ENCODE peak calls at places on chromosomes 1 and 21, in five cellular contexts. One of them, this sample, is unnamed.
A peak's percentile ranks its signal among the peaks of the same experiment; 100 is the strongest.

GRCh38 chr1:111474521-111474920 is 737 bp downstream of the C1orf162 start:
- DNase-seq in prostate gland: no peak
- DNase-seq in SK-N-SH: no peak
- DNase-seq in transverse colon: no peak
- DNase-seq in K562: no peak
- DNase-seq in this sample: no peak

GRCh38 chr1:242870944-242871343 is 346.4 kb upstream of the PLD5 start:
- DNase-seq in prostate gland: no peak
- DNase-seq in SK-N-SH: no peak
- DNase-seq in transverse colon: no peak
- DNase-seq in K562: no peak
- DNase-seq in this sample: no peak

GRCh38 chr1:170518185-170518834 is 13.7 kb upstream of the GORAB start:
- DNase-seq in prostate gland: no peak
- DNase-seq in SK-N-SH: no peak
- DNase-seq in transverse colon: peak; percentile 13
- DNase-seq in K562: no peak
- DNase-seq in this sample: no peak

GRCh38 chr1:156693858-156694562 is 11.4 kb downstream of the CRABP2 start:
- DNase-seq in prostate gland: no peak
- DNase-seq in SK-N-SH: no peak
- DNase-seq in transverse colon: no peak
- DNase-seq in K562: peak; percentile 92
- DNase-seq in this sample: no peak

GRCh38 chr1:231407537-231408396 is 14.3 kb downstream of the EGLN1 start:
- DNase-seq in prostate gland: no peak
- DNase-seq in SK-N-SH: no peak
- DNase-seq in transverse colon: no peak
- DNase-seq in K562: no peak
- DNase-seq in this sample: peak; percentile 75

GRCh38 chr1:38941527-38942019 is at the start of gene RHBDL2:
- DNase-seq in prostate gland: peak; percentile 82
- DNase-seq in SK-N-SH: peak; percentile 7
- DNase-seq in transverse colon: peak; percentile 82
- DNase-seq in K562: no peak
- DNase-seq in this sample: peak; percentile 15

GRCh38 chr21:35053356-35054096 is 4.4 kb upstream of the RUNX1 start:
- DNase-seq in prostate gland: no peak
- DNase-seq in SK-N-SH: no peak
- DNase-seq in transverse colon: no peak
- DNase-seq in K562: peak; percentile 50
- DNase-seq in this sample: no peak

GRCh38 chr1:167800241-167800640 is 78.5 kb downstream of the MPZL1 start:
- DNase-seq in prostate gland: no peak
- DNase-seq in SK-N-SH: peak; percentile 58
- DNase-seq in transverse colon: no peak
- DNase-seq in K562: no peak
- DNase-seq in this sample: no peak

GRCh38 chr1:15523104-15523921 is 702 bp downstream of the CASP9 start:
- DNase-seq in prostate gland: no peak
- DNase-seq in SK-N-SH: no peak
- DNase-seq in transverse colon: no peak
- DNase-seq in K562: peak; percentile 27
- DNase-seq in this sample: no peak

GRCh38 chr1:113928950-113929749 is at the start of gene HIPK1:
- DNase-seq in prostate gland: peak; percentile 91
- DNase-seq in SK-N-SH: peak; percentile 95
- DNase-seq in transverse colon: peak; percentile 95
- DNase-seq in K562: peak; percentile 97
- DNase-seq in this sample: peak; percentile 90

GRCh38 chr1:25011966-25012625 is 82.0 kb upstream of the RUNX3 start:
- DNase-seq in prostate gland: peak; percentile 41
- DNase-seq in SK-N-SH: no peak
- DNase-seq in transverse colon: no peak
- DNase-seq in K562: no peak
- DNase-seq in this sample: no peak

GRCh38 chr1:156727914-156728598 is at the start of gene METTL25B:
- DNase-seq in prostate gland: peak; percentile 73
- DNase-seq in SK-N-SH: peak; percentile 87
- DNase-seq in transverse colon: peak; percentile 88
- DNase-seq in K562: peak; percentile 93
- DNase-seq in this sample: peak; percentile 53

GRCh38 chr21:29372063-29372802 is 73.5 kb downstream of the BACH1 start:
- DNase-seq in prostate gland: peak; percentile 76
- DNase-seq in SK-N-SH: peak; percentile 50
- DNase-seq in transverse colon: peak; percentile 42
- DNase-seq in K562: peak; percentile 91
- DNase-seq in this sample: peak; percentile 75

GRCh38 chr1:176205322-176205914 is 1.7 kb downstream of the COP1 start:
- DNase-seq in prostate gland: no peak
- DNase-seq in SK-N-SH: no peak
- DNase-seq in transverse colon: no peak
- DNase-seq in K562: peak; percentile 18
- DNase-seq in this sample: peak; percentile 56

GRCh38 chr1:54297596-54298283 is 97.8 kb downstream of the MRPL37 start:
- DNase-seq in prostate gland: no peak
- DNase-seq in SK-N-SH: peak; percentile 80
- DNase-seq in transverse colon: peak; percentile 70
- DNase-seq in K562: no peak
- DNase-seq in this sample: peak; percentile 23

GRCh38 chr1:236530959-236531358 is 7.2 kb downstream of the LGALS8 start:
- DNase-seq in prostate gland: no peak
- DNase-seq in SK-N-SH: no peak
- DNase-seq in transverse colon: no peak
- DNase-seq in K562: no peak
- DNase-seq in this sample: no peak

GRCh38 chr1:69201716-69202115 is 366.0 kb upstream of the LRRC7 start:
- DNase-seq in prostate gland: no peak
- DNase-seq in SK-N-SH: no peak
- DNase-seq in transverse colon: no peak
- DNase-seq in K562: no peak
- DNase-seq in this sample: no peak

GRCh38 chr1:222643603-222643936 is 25.7 kb downstream of the MIA3 start:
- DNase-seq in prostate gland: no peak
- DNase-seq in SK-N-SH: no peak
- DNase-seq in transverse colon: no peak
- DNase-seq in K562: peak; percentile 72
- DNase-seq in this sample: no peak

GRCh38 chr1:1906185-1907097 is 8.6 kb upstream of the CALML6 start:
- DNase-seq in prostate gland: peak; percentile 80
- DNase-seq in SK-N-SH: peak; percentile 93
- DNase-seq in transverse colon: peak; percentile 89
- DNase-seq in K562: peak; percentile 94
- DNase-seq in this sample: peak; percentile 78

GRCh38 chr1:192170196-192170984 is 12.1 kb downstream of the RGS18 start:
- DNase-seq in prostate gland: no peak
- DNase-seq in SK-N-SH: no peak
- DNase-seq in transverse colon: no peak
- DNase-seq in K562: peak; percentile 70
- DNase-seq in this sample: peak; percentile 94

GRCh38 chr1:192168964-192169363 is 10.7 kb downstream of the RGS18 start:
- DNase-seq in prostate gland: no peak
- DNase-seq in SK-N-SH: no peak
- DNase-seq in transverse colon: no peak
- DNase-seq in K562: no peak
- DNase-seq in this sample: no peak

GRCh38 chr1:192171123-192171522 is 12.9 kb downstream of the RGS18 start:
- DNase-seq in prostate gland: no peak
- DNase-seq in SK-N-SH: no peak
- DNase-seq in transverse colon: no peak
- DNase-seq in K562: peak; percentile 58
- DNase-seq in this sample: peak; percentile 27

DNA sequence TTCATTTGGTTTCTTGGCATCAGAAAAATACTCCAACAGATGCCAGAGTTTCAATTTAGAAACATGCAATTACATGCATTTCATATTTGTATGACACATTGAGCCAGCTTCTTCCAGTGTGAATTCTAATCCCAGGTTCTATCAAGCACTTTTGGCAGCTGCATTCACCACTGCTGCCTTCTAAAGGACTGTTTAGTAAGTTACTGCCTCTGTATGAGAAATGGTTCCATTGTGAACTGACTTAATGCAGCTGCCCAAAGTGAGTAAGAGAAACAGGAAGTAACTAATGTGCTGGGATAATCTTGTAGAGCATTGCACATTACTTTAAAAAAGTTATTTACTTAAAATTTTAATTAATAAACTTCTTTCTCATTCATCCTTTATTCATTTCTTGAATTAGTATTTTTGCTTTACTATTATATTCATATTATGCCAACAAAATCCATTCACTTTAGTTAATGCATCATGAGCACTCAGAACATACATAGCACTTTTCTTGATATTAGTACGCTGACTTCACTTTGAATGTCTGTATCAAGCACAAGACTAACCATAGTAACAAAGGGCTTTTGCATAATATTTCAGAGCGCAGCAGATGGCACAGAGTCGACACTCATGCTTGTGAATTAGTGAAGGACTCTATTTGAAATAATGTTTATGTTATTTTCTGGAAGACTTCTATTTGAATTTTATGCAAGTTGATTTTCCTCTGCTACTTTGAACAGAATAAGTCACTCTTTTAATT is 9.9 kb downstream of the RGS18 start:
- DNase-seq in prostate gland: no peak
- DNase-seq in SK-N-SH: no peak
- DNase-seq in transverse colon: no peak
- DNase-seq in K562: no peak
- DNase-seq in this sample: peak; percentile 69
- H3K4me1 ChIP-seq in prostate gland: no peaks in the 10 kb centered on the region
- H3K4me1 ChIP-seq in SK-N-SH: no peaks in the 10 kb centered on the region
- H3K4me1 ChIP-seq in transverse colon: no peaks in the 10 kb centered on the region
- H3K4me1 ChIP-seq in K562: no peaks in the 10 kb centered on the region
- H3K4me1 ChIP-seq in this sample: peaks cover 37% of the 10 kb centered on the region

GRCh38 chr1:219926363-219926998 is 1.9 kb downstream of the SLC30A10 start:
- DNase-seq in prostate gland: no peak
- DNase-seq in SK-N-SH: no peak
- DNase-seq in transverse colon: no peak
- DNase-seq in K562: peak; percentile 57
- DNase-seq in this sample: no peak
- H3K27ac ChIP-seq in prostate gland: no peak overlapping the region
- H3K27ac ChIP-seq in SK-N-SH: no peak overlapping the region
- H3K27ac ChIP-seq in transverse colon: no peak overlapping the region
- H3K27ac ChIP-seq in K562: peak overlapping the region; percentile 76
- H3K27ac ChIP-seq in this sample: no peak overlapping the region

DNA sequence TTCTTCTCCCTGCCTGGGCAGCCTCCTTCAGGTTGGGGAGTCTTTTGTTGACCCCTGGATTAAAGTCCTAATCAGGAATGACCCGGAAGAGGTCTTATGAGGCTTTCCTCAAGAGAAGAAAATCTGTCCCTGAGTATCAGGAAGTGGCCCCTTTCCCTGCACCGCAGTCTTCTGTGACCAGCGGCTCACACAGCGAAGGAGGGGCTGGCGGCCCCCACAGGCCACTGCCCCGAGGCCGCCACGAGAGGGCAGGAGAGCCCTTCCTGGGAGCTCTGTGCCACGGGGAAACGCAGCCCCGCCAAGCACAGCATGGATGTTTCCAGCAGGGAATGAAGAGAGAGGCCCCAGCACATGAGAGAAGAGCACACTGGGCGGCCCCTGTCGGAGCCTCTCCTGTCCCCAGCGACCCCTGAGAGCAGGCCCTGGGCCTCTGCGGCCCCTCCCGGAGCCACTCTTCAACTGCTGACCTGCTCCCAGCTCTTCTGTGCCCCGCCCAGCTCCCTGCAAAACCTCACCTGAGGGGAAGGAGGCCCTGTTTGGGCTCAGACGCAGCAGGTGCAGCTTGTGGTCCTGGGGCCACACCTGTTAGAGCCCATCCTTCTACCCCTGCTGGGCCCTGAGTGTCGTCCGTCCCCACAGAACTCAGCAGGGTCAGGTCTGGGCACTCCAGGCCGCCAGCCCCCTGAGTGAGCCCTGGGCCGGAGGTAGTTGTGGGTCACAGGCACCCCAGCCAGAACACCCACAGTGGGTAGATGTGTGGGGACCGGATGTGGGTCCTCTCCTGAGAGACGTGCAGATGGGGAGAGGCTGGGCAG is 4.9 kb upstream of the POFUT2 start:
- DNase-seq in prostate gland: peak; percentile 72
- DNase-seq in SK-N-SH: peak; percentile 96
- DNase-seq in transverse colon: peak; percentile 83
- DNase-seq in K562: peak; percentile 89
- DNase-seq in this sample: peak; percentile 83
- TF ChIP-seq POLR2AphosphoS5 in prostate gland: peak; percentile 74
- TF ChIP-seq POLR2AphosphoS5 in SK-N-SH: peak; percentile 73
- TF ChIP-seq POLR2AphosphoS5 in transverse colon: peak; percentile 34
- TF ChIP-seq POLR2AphosphoS5 in K562: no peak
- TF ChIP-seq POLR2AphosphoS5 in this sample: peak; percentile 48

DNA sequence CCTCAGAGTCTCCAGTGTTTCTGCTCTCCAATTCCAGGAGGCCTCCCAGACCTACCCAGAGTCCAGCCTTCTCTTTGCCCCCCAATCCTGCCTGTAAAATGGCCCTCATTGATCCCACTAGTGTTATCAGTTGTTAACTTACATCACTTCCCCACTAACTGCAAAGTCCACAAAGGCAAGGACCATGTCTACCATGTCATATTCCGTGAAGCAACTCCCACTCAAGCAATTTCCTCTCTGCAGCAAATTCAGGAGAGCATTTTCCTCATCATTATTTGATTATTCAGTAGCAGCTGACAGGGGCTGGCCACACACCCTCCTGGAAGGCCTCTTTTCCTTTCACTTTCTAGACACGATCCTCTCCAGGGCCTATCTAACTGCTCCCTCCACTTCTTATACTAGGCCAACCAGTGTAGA is 153.5 kb downstream of the RERE start:
- DNase-seq in prostate gland: no peak
- DNase-seq in SK-N-SH: no peak
- DNase-seq in transverse colon: peak; percentile 28
- DNase-seq in K562: no peak
- DNase-seq in this sample: no peak
- H3K4me1 ChIP-seq in prostate gland: peaks cover 17% of the 10 kb centered on the region
- H3K4me1 ChIP-seq in SK-N-SH: peaks cover 75% of the 10 kb centered on the region
- H3K4me1 ChIP-seq in transverse colon: peaks cover 65% of the 10 kb centered on the region
- H3K4me1 ChIP-seq in K562: peaks cover 8% of the 10 kb centered on the region
- H3K4me1 ChIP-seq in this sample: peaks cover 60% of the 10 kb centered on the region

GRCh38 chr1:45009956-45010854 is 919 bp downstream of the HECTD3 start:
- DNase-seq in prostate gland: no peak
- DNase-seq in SK-N-SH: peak; percentile 56
- DNase-seq in transverse colon: peak; percentile 82
- DNase-seq in K562: peak; percentile 33
- DNase-seq in this sample: peak; percentile 24
- H3K27ac ChIP-seq in prostate gland: peak overlapping the region; percentile 71
- H3K27ac ChIP-seq in SK-N-SH: peak overlapping the region; percentile 86
- H3K27ac ChIP-seq in transverse colon: peak overlapping the region; percentile 88
- H3K27ac ChIP-seq in K562: peak overlapping the region; percentile 85
- H3K27ac ChIP-seq in this sample: no peak overlapping the region